ENCODE peak calls at places on chromosomes 1 and 21, in ten cellular contexts. B is stomach, U is dorsolateral prefrontal cortex, I is HCT116, S is BE2C, E is thyroid gland, O is H7, L is HAP-1, W is heart right ventricle, Z is GM23338. N is an unnamed sample.

GRCh38 chr1:80171101-80171500 is 1164.6 kb upstream of the ADGRL4 start:
- DNase-seq in W (peak; percentile 7), Z (no peak), O (no peak), I (no peak), L (peak; percentile 23), S (no peak), U (no peak), B (no peak), E (peak; percentile 3), N (no peak)

GRCh38 chr1:46248122-46248920 is 758 bp downstream of the RAD54L start:
- DNase-seq in Z (peak; percentile 85), W (no peak), U (no peak), L (peak; percentile 81), O (peak; percentile 76), B (peak; percentile 52), I (peak; percentile 48), E (peak; percentile 34), S (peak; percentile 69), N (peak; percentile 65)

GRCh38 chr1:180917306-180918065 is 4.8 kb downstream of the KIAA1614 start:
- DNase-seq in I (peak; percentile 12), O (peak; percentile 80), Z (peak; percentile 59), U (no peak), E (peak; percentile 18), B (no peak), W (no peak), S (no peak), L (peak; percentile 66), N (no peak)

GRCh38 chr1:35451125-35451528 is 106.1 kb downstream of the KIAA0319L start:
- DNase-seq in E (peak; percentile 84), S (peak; percentile 68), W (peak; percentile 85), B (peak; percentile 87), L (peak; percentile 83), O (peak; percentile 69), U (peak; percentile 85), I (peak; percentile 29), Z (peak; percentile 85), N (peak; percentile 19)

GRCh38 chr1:202599669-202600431 is 110.4 kb downstream of the SYT2 start:
- DNase-seq in Z (peak; percentile 83), B (peak; percentile 37), U (peak; percentile 67), S (peak; percentile 81), W (peak; percentile 51), O (peak; percentile 88), L (peak; percentile 73), E (peak; percentile 78), I (peak; percentile 34), N (no peak)

GRCh38 chr1:108017698-108018097 is 52.7 kb upstream of the VAV3 start:
- DNase-seq in W (no peak), Z (no peak), U (no peak), O (no peak), I (no peak), B (no peak), S (no peak), E (no peak), L (no peak), N (no peak)

GRCh38 chr1:27296773-27297214 is 25.2 kb upstream of the TMEM222 start:
- DNase-seq in E (peak; percentile 71), B (peak; percentile 70), I (peak; percentile 22), L (peak; percentile 85), Z (peak; percentile 88), S (peak; percentile 69), W (peak; percentile 61), U (peak; percentile 79), O (peak; percentile 90), N (no peak)

GRCh38 chr1:5881526-5882222 is 110.6 kb downstream of the NPHP4 start:
- DNase-seq in U (no peak), L (no peak), S (no peak), E (no peak), W (no peak), B (no peak), Z (no peak), I (no peak), O (no peak), N (no peak)

GRCh38 chr1:162706003-162706402 is 73.7 kb downstream of the DDR2 start:
- DNase-seq in Z (no peak), B (no peak), W (no peak), I (no peak), L (no peak), E (no peak), O (no peak), S (no peak), U (no peak), N (no peak)

GRCh38 chr1:7943295-7943694 is 2.7 kb upstream of the TNFRSF9 start:
- DNase-seq in W (no peak), L (no peak), Z (no peak), S (no peak), B (no peak), E (no peak), U (no peak), O (no peak), I (no peak), N (no peak)
- H3K27me3 ChIP-seq in W (peaks cover 24% of the 10 kb centered on the region), L (peaks cover 31% of the 10 kb centered on the region), Z (peaks cover 47% of the 10 kb centered on the region), S (peaks cover 6% of the 10 kb centered on the region), B (peaks cover 6% of the 10 kb centered on the region), E (no peaks in the 10 kb centered on the region), U (peaks cover 5% of the 10 kb centered on the region), O (peaks cover 36% of the 10 kb centered on the region), I (no peaks in the 10 kb centered on the region), N (no peaks in the 10 kb centered on the region)

GRCh38 chr1:965526-966134 is 652 bp upstream of the PLEKHN1 start:
- DNase-seq in E (no peak), L (no peak), U (no peak), I (no peak), B (no peak), O (no peak), W (no peak), S (no peak), Z (no peak), N (no peak)

GRCh38 chr1:969260-969855 is 3.1 kb downstream of the PLEKHN1 start:
- DNase-seq in S (no peak), E (no peak), O (no peak), U (no peak), Z (no peak), L (no peak), W (no peak), I (no peak), B (no peak), N (no peak)

GRCh38 chr1:966135-966602 is at the start of gene PLEKHN1:
- DNase-seq in O (peak; percentile 94), L (peak; percentile 65), B (peak; percentile 63), W (no peak), Z (peak; percentile 72), S (no peak), I (no peak), E (peak; percentile 40), U (no peak), N (no peak)

GRCh38 chr1:966603-967295 is 467 bp downstream of the PLEKHN1 start:
- DNase-seq in U (no peak), W (peak; percentile 55), E (peak; percentile 60), O (peak; percentile 95), Z (peak; percentile 77), L (peak; percentile 85), I (no peak), S (peak; percentile 65), B (peak; percentile 79), N (peak; percentile 25)

GRCh38 chr1:967466-968343 is 1.4 kb downstream of the PLEKHN1 start:
- DNase-seq in W (no peak), Z (no peak), B (no peak), E (no peak), S (no peak), U (no peak), I (no peak), L (no peak), O (no peak), N (no peak)
- H3K27me3 ChIP-seq in W (peaks cover 53% of the 10 kb centered on the region), Z (peaks cover 40% of the 10 kb centered on the region), B (peaks cover 32% of the 10 kb centered on the region), E (peaks cover 6% of the 10 kb centered on the region), S (peaks cover 23% of the 10 kb centered on the region), U (peaks cover 57% of the 10 kb centered on the region), I (no peaks in the 10 kb centered on the region), L (no peaks in the 10 kb centered on the region), O (peaks cover 21% of the 10 kb centered on the region), N (peaks cover 14% of the 10 kb centered on the region)

GRCh38 chr1:194374649-194375048 is 1188.2 kb upstream of the B3GALT2 start:
- DNase-seq in I (no peak), O (no peak), B (no peak), W (no peak), E (no peak), Z (no peak), S (no peak), L (no peak), U (no peak), N (no peak)

GRCh38 chr1:194369622-194370021 is 1183.2 kb upstream of the B3GALT2 start:
- DNase-seq in B (no peak), U (no peak), W (no peak), O (no peak), E (no peak), I (no peak), L (no peak), S (no peak), Z (no peak), N (no peak)

GRCh38 chr1:194367121-194367520 is 1180.7 kb upstream of the B3GALT2 start:
- DNase-seq in Z (no peak), O (no peak), W (no peak), S (no peak), B (no peak), L (no peak), U (no peak), E (no peak), I (no peak), N (no peak)

GRCh38 chr1:194369060-194369459 is 1182.6 kb upstream of the B3GALT2 start:
- DNase-seq in U (no peak), B (no peak), Z (no peak), L (no peak), I (no peak), W (no peak), E (no peak), O (no peak), S (no peak), N (no peak)

DNA sequence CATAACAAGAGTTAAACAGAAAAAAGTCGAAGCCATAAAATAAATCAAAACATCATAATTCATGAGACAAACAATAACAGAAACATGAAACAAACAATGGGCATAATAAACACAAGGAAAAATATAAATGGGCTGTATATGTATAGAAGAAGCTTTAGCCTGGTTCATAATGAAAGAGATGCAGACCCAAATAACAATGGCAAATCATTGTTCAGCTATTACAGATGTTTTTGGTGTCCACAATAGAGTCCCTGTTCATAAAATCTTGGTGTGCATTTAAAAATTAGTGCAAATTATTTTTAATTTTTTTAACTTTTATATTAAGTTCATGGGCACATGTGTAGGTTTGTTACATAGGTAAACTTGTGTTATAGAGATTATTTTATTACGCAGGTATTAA is 1185.9 kb upstream of the B3GALT2 start:
- DNase-seq in B (no peak), O (no peak), U (no peak), E (no peak), Z (no peak), L (no peak), S (no peak), I (no peak), W (no peak), N (no peak)
- H3K27me3 ChIP-seq in B (no peaks in the 10 kb centered on the region), O (no peaks in the 10 kb centered on the region), U (no peaks in the 10 kb centered on the region), E (no peaks in the 10 kb centered on the region), Z (no peaks in the 10 kb centered on the region), L (no peaks in the 10 kb centered on the region), S (no peaks in the 10 kb centered on the region), I (no peaks in the 10 kb centered on the region), W (no peaks in the 10 kb centered on the region), N (no peaks in the 10 kb centered on the region)

DNA sequence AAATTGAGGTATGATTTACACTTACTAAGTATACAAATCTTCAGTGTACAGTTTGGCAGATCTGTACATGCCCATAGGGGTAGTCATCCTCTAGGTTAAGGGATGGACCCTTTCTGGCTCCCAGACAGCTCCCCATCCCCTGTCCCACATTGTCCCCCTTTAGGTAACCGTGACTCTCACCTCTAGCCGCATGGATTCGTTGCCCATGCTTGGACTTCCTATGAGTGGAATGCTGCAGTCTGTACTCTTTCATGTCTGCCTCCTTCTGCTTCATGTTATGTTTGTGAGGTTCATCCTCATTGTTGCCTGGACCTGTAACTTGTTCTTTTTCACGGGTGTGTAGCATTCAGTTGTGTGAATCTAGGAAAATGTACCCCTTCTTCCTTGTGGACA is 20.3 kb downstream of the SLC37A1 start:
- DNase-seq in E (no peak), B (no peak), S (no peak), L (no peak), W (no peak), U (no peak), O (no peak), I (no peak), Z (no peak), N (peak; percentile 21)
- H3K27me3 ChIP-seq in E (no peaks in the 10 kb centered on the region), B (no peaks in the 10 kb centered on the region), S (no peaks in the 10 kb centered on the region), L (no peaks in the 10 kb centered on the region), W (no peaks in the 10 kb centered on the region), U (no peaks in the 10 kb centered on the region), O (no peaks in the 10 kb centered on the region), I (no peaks in the 10 kb centered on the region), Z (no peaks in the 10 kb centered on the region), N (no peaks in the 10 kb centered on the region)